ENCODE peak calls at places on chromosomes 7 and 10, in seven cellular contexts. V is coronary artery, B is Panc1, C is right lobe of liver, Z is substantia nigra, N is brain microvascular endothelial cell, D is PC-3. T is an unnamed sample.

GRCh38 chr10:24456319-24456718 is 247.4 kb downstream of the KIAA1217 start:
- DNase-seq in V (no peak), B (no peak), C (no peak), Z (no peak), N (peak), D (peak), T (peak)

GRCh38 chr7:129006636-129007414 is 48.1 kb downstream of the TNPO3 start:
- DNase-seq in V (no peak), B (no peak), C (no peak), Z (no peak), N (no peak), D (no peak), T (no peak)

GRCh38 chr10:48905311-48905710 is 34.3 kb downstream of the LRRC18 start:
- DNase-seq in V (no peak), B (no peak), C (no peak), Z (no peak), N (no peak), D (no peak), T (no peak)

GRCh38 chr10:23422003-23422411 is 16.9 kb upstream of the OTUD1 start:
- DNase-seq in V (no peak), B (no peak), C (no peak), Z (no peak), N (no peak), D (peak), T (no peak)

GRCh38 chr10:20017961-20018360 is 201.7 kb downstream of the PLXDC2 start:
- DNase-seq in V (no peak), B (no peak), C (no peak), Z (no peak), N (peak), D (no peak), T (no peak)

GRCh38 chr7:38220452-38220851 is 42.4 kb downstream of the STARD3NL start:
- DNase-seq in V (no peak), B (no peak), C (no peak), Z (no peak), N (no peak), D (no peak), T (no peak)

GRCh38 chr7:81501220-81501619 is 268.6 kb downstream of the HGF start:
- DNase-seq in V (no peak), B (no peak), C (no peak), Z (no peak), N (peak), D (peak), T (no peak)

GRCh38 chr10:60335708-60336107 is 54.0 kb downstream of the ANK3 start:
- DNase-seq in V (no peak), B (no peak), C (no peak), Z (no peak), N (no peak), D (peak), T (no peak)

GRCh38 chr10:24465899-24466615 is 257.1 kb downstream of the KIAA1217 start:
- DNase-seq in V (no peak), B (peak), C (no peak), Z (no peak), N (peak), D (peak), T (peak)

GRCh38 chr10:52566471-52567246 is 205.9 kb downstream of the MBL2 start:
- DNase-seq in V (no peak), B (peak), C (no peak), Z (no peak), N (peak), D (peak), T (no peak)

GRCh38 chr10:116767235-116767634 is 24.9 kb upstream of the HSPA12A start:
- DNase-seq in V (no peak), B (no peak), C (no peak), Z (no peak), N (no peak), D (no peak), T (no peak)

GRCh38 chr7:90761584-90761983 is 165.5 kb downstream of the CDK14 start:
- DNase-seq in V (no peak), B (no peak), C (no peak), Z (no peak), N (no peak), D (no peak), T (no peak)

GRCh38 chr10:119203006-119203405 is 4.4 kb upstream of the GRK5 start:
- DNase-seq in V (no peak), B (no peak), C (no peak), Z (no peak), N (no peak), D (peak), T (no peak)

GRCh38 chr7:29969706-29970105 is 19.9 kb downstream of the SCRN1 start:
- DNase-seq in V (no peak), B (no peak), C (no peak), Z (no peak), N (no peak), D (no peak), T (no peak)

GRCh38 chr10:72385724-72386123 is 31.0 kb upstream of the DNAJB12 start:
- DNase-seq in V (no peak), B (no peak), C (no peak), Z (no peak), N (no peak), D (no peak), T (no peak)

GRCh38 chr10:76172020-76172419 is 740.6 kb downstream of the LRMDA start:
- DNase-seq in V (no peak), B (no peak), C (no peak), Z (no peak), N (no peak), D (peak), T (no peak)

GRCh38 chr7:47008461-47008860 is 573.5 kb downstream of the TNS3 start:
- DNase-seq in V (no peak), B (no peak), C (no peak), Z (no peak), N (peak), D (no peak), T (no peak)

GRCh38 chr7:73999664-74000420 is 28.1 kb upstream of the ELN start:
- DNase-seq in V (peak), B (no peak), C (no peak), Z (no peak), N (peak), D (no peak), T (no peak)

DNA sequence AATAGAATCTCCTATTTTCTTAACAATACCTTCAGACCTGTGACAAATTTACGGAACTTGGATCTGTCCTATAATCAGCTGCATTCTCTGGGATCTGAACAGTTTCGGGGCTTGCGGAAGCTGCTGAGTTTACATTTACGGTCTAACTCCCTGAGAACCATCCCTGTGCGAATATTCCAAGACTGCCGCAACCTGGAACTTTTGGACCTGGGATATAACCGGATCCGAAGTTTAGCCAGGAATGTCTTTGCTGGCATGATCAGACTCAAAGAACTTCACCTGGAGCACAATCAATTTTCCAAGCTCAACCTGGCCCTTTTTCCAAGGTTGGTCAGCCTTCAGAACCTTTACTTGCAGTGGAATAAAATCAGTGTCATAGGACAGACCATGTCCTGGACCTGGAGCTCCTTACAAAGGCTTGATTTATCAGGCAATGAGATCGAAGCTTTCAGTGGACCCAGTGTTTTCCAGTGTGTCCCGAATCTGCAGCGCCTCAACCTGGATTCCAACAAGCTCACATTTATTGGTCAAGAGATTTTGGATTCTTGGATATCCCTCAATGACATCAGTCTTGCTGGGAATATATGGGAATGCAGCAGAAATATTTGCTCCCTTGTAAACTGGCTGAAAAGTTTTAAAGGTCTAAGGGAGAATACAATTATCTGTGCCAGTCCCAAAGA is 1.6 kb downstream of the LRRTM3 start:
- DNase-seq in V (no peak), B (no peak), C (no peak), Z (no peak), N (no peak), D (no peak), T (no peak)
- H3K27ac ChIP-seq in V (no peak), B (no peak), C (no peak), Z (peak), N (no peak), D (no peak), T (no peak)

GRCh38 chr10:110077436-110078120 is 69.8 kb downstream of the ADD3 start:
- DNase-seq in V (no peak), B (no peak), C (no peak), Z (peak), N (no peak), D (no peak), T (no peak)
- H3K27ac ChIP-seq in V (peak), B (no peak), C (peak), Z (peak), N (peak), D (peak), T (peak)

GRCh38 chr10:114359953-114360345 is 44.4 kb downstream of the AFAP1L2 start:
- DNase-seq in V (no peak), B (no peak), C (no peak), Z (no peak), N (no peak), D (no peak), T (no peak)

GRCh38 chr10:114364726-114365125 is 39.6 kb downstream of the AFAP1L2 start:
- DNase-seq in V (no peak), B (no peak), C (no peak), Z (no peak), N (no peak), D (no peak), T (no peak)

GRCh38 chr10:114359041-114359952 is 45.0 kb downstream of the AFAP1L2 start:
- DNase-seq in V (no peak), B (no peak), C (no peak), Z (no peak), N (peak), D (peak), T (no peak)

GRCh38 chr10:114363745-114364460 is 40.4 kb downstream of the AFAP1L2 start:
- DNase-seq in V (no peak), B (no peak), C (no peak), Z (no peak), N (no peak), D (no peak), T (no peak)

DNA sequence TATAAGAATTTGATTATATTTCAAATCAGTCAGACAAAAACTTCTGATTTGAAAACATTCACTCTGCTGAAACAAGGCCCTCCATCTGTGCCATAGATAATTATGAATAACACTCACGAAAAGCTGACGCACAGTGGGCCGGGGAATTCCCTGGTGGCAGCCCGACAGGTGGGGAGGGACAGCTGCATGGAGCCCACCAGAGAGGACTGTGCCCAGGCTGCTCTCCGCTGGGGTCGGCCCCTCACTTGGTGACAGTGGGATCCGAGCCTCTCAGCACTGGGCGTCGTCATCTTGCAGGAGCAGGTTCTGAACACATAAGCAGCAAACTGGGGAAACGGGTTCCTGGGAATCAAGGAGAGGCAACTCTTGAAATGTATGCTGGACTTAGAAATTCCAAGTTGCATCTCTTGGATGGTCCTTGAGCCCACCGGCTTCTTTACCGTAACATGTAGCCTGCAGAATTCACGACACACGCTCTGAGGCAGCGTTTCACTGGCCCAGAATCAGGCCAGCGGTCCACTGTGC is 41.4 kb downstream of the AFAP1L2 start:
- DNase-seq in V (no peak), B (no peak), C (no peak), Z (no peak), N (no peak), D (no peak), T (no peak)
- H3K27ac ChIP-seq in V (no peak), B (no peak), C (no peak), Z (no peak), N (no peak), D (no peak), T (no peak)

GRCh38 chr10:13977861-13978843 is 352.6 kb downstream of the FRMD4A start:
- DNase-seq in V (peak), B (no peak), C (no peak), Z (no peak), N (peak), D (peak), T (no peak)
- H3K27ac ChIP-seq in V (peak), B (no peak), C (no peak), Z (no peak), N (peak), D (peak), T (no peak)

GRCh38 chr10:34528320-34528719 is 286.8 kb downstream of the PARD3 start:
- DNase-seq in V (no peak), B (no peak), C (no peak), Z (no peak), N (peak), D (peak), T (peak)
- H3K27ac ChIP-seq in V (no peak), B (peak), C (no peak), Z (no peak), N (peak), D (peak), T (peak)

GRCh38 chr7:64892116-64892515 is 11.0 kb upstream of the ZNF273 start:
- DNase-seq in V (no peak), B (no peak), C (no peak), Z (no peak), N (no peak), D (no peak), T (no peak)

GRCh38 chr7:64888901-64889685 is 14.0 kb upstream of the ZNF273 start:
- DNase-seq in V (peak), B (no peak), C (no peak), Z (peak), N (no peak), D (no peak), T (no peak)

GRCh38 chr7:64892666-64893269 is 10.3 kb upstream of the ZNF273 start:
- DNase-seq in V (no peak), B (no peak), C (no peak), Z (no peak), N (no peak), D (no peak), T (no peak)

GRCh38 chr7:64889686-64890162 is 13.3 kb upstream of the ZNF273 start:
- DNase-seq in V (peak), B (no peak), C (no peak), Z (no peak), N (no peak), D (no peak), T (no peak)

GRCh38 chr7:64890761-64891666 is 12.1 kb upstream of the ZNF273 start:
- DNase-seq in V (peak), B (no peak), C (no peak), Z (peak), N (no peak), D (no peak), T (no peak)
- H3K27ac ChIP-seq in V (peak), B (no peak), C (no peak), Z (no peak), N (no peak), D (no peak), T (no peak)